ENCODE peak calls at places on chromosomes 5 and 9, in eight cellular contexts. B, O, L, G, Q, N, P and Z are unnamed samples.
A peak's percentile ranks its signal among the peaks of the same experiment; 100 is the strongest.

GRCh38 chr5:141618030-141618803 is 583 bp downstream of the DIAPH1 start:
- DNase-seq in B (no peak), O (no peak), L (peak; percentile 90), G (peak; percentile 81), Q (peak; percentile 50), N (peak; percentile 29), P (peak; percentile 80), Z (peak; percentile 92)

GRCh38 chr5:173755319-173755718 is 132.8 kb upstream of the CPEB4 start:
- DNase-seq in B (no peak), O (no peak), L (no peak), G (no peak), Q (no peak), N (no peak), P (no peak), Z (no peak)

GRCh38 chr5:172830876-172831662 is 3.0 kb upstream of the ERGIC1 start:
- DNase-seq in B (no peak), O (peak; percentile 74), L (no peak), G (no peak), Q (no peak), N (no peak), P (no peak), Z (no peak)

GRCh38 chr9:86943223-86943870 is 4.0 kb downstream of the GAS1 start:
- DNase-seq in B (no peak), O (no peak), L (peak; percentile 85), G (peak; percentile 48), Q (no peak), N (no peak), P (no peak), Z (no peak)

GRCh38 chr9:37433754-37434435 is 11.4 kb downstream of the GRHPR start:
- DNase-seq in B (no peak), O (no peak), L (no peak), G (no peak), Q (peak; percentile 42), N (no peak), P (no peak), Z (no peak)

GRCh38 chr5:146890733-146891440 is 12.3 kb upstream of the PPP2R2B start:
- DNase-seq in B (no peak), O (no peak), L (no peak), G (no peak), Q (no peak), N (no peak), P (no peak), Z (no peak)

GRCh38 chr9:33921967-33922895 is 105.3 kb downstream of the UBE2R2 start:
- DNase-seq in B (no peak), O (no peak), L (no peak), G (peak; percentile 31), Q (peak; percentile 29), N (no peak), P (no peak), Z (peak; percentile 32)

GRCh38 chr9:37923121-37923795 is 19.3 kb upstream of the SLC25A51 start:
- DNase-seq in B (peak; percentile 40), O (no peak), L (no peak), G (no peak), Q (no peak), N (no peak), P (no peak), Z (no peak)

GRCh38 chr5:28862860-28863196 is 1824.4 kb upstream of the CDH9 start:
- DNase-seq in B (no peak), O (no peak), L (no peak), G (no peak), Q (no peak), N (no peak), P (no peak), Z (no peak)

DNA sequence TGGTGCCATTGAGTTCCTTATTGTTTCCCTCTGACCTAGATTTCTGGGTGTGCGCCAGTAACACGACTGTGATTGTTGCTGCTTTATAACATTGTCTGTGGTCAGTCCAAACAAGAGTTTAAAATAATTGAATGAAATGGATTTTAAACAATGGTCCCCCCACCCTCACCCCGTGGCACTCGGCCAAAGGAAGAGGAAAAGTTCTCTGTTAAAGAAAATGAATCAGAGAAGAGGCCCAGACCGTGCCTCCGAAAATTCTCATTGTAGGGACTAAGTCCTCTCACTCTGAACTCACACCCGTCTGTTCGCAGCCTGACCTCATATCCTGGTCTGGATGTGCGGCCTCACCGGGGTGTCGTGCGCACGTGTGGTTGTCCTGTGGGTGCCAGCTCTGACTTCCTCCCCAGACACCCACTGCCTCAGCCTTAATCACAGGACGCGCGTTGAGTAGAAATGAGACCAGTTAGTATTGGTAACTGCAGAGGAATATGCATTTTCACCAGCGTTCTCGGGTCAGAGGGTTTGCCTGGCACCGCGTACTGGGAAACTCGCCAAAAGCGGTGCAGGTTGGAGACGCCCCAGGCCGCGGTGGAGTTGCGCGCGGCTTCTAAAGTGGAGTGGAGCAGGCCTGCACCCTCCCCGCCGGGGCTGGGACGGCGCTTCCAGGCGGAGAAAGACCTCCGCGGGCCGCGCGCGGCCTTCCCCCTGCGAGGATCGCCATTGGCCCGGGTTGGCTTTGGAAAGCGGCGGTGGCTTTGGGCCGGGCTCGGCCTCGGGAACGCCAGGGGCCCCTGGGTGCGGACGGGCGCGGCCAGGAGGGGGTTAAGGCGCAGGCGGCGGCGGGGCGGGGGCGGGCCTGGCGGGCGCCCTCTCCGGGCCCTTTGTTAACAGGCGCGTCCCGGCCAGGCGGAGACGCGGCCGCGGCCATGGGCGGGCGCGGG is at the start of gene ABL1:
- DNase-seq in B (peak; percentile 82), O (no peak), L (peak; percentile 77), G (peak; percentile 85), Q (peak; percentile 81), N (peak; percentile 78), P (peak; percentile 73), Z (peak; percentile 96)
- TF ChIP-seq CTCF in B (no peak), O (no peak), L (no peak), G (no peak), Q (no peak), N (no peak), P (no peak), Z (no peak)

GRCh38 chr5:68067353-68067752 is 148.2 kb upstream of the PIK3R1 start:
- DNase-seq in B (no peak), O (no peak), L (no peak), G (no peak), Q (no peak), N (no peak), P (no peak), Z (no peak)
- H3K27ac ChIP-seq in B (peak overlapping the region; percentile 56), O (no peak overlapping the region), L (no peak overlapping the region), G (no peak overlapping the region), Q (no peak overlapping the region), N (no peak overlapping the region), P (no peak overlapping the region), Z (no peak overlapping the region)

DNA sequence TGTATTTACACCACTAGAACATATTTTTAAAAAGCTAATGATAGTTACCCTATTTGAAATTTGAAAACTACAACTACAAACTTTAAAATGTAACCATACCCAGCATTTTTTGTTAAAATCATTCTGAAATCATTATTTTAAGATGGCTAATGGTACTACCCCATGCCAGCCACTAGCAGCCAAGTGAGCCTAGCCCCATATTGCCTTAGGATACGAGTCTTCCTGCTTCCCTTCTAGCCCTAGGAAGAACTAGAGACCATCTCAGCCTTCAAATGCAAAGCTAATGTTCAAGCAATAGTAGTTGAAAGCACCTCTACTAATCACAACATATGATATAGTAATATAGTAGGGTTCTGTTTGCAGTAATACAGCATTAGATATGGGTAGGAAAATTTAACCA is 24.0 kb upstream of the VCAN start:
- DNase-seq in B (no peak), O (no peak), L (no peak), G (no peak), Q (no peak), N (no peak), P (no peak), Z (no peak)
- TF ChIP-seq CTCF in B (no peak), O (no peak), L (no peak), G (no peak), Q (no peak), N (no peak), P (no peak), Z (no peak)

DNA sequence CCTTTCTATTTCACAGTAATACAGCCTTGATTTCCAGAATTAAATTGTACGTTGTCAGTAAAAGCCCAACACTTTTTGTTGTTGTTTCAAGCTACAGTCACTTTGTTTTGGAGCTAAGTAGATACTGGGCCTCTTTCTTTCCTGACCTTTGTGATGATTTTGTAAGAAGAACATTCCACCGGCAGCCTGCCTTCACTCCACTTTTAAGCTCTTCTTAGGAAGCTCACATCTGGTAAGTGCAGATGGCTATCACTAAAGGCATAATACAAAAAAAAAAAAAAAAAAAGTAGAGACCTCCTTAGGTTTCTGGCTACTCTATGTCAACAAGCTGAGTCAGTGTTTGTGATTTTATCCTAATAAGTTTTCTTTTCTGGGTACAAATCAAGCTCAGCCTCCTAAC is 1922.1 kb upstream of the WWC1 start:
- DNase-seq in B (no peak), O (no peak), L (no peak), G (no peak), Q (no peak), N (no peak), P (no peak), Z (no peak)
- H3K27ac ChIP-seq in B (no peak overlapping the region), O (no peak overlapping the region), L (no peak overlapping the region), G (no peak overlapping the region), Q (no peak overlapping the region), N (no peak overlapping the region), P (no peak overlapping the region), Z (no peak overlapping the region)

GRCh38 chr9:137034709-137035506 is 3.0 kb upstream of the FUT7 start:
- DNase-seq in B (peak; percentile 86), O (peak; percentile 63), L (peak; percentile 79), G (peak; percentile 91), Q (peak; percentile 86), N (peak; percentile 86), P (peak; percentile 88), Z (peak; percentile 91)

GRCh38 chr9:137034039-137034708 is 2.3 kb upstream of the FUT7 start:
- DNase-seq in B (no peak), O (no peak), L (no peak), G (no peak), Q (no peak), N (no peak), P (peak; percentile 60), Z (no peak)

GRCh38 chr9:137035937-137036336 is 4.0 kb upstream of the FUT7 start:
- DNase-seq in B (no peak), O (no peak), L (no peak), G (no peak), Q (no peak), N (no peak), P (no peak), Z (no peak)

GRCh38 chr9:137037035-137037434 is 5.1 kb upstream of the FUT7 start:
- DNase-seq in B (no peak), O (no peak), L (no peak), G (no peak), Q (no peak), N (no peak), P (no peak), Z (no peak)

DNA sequence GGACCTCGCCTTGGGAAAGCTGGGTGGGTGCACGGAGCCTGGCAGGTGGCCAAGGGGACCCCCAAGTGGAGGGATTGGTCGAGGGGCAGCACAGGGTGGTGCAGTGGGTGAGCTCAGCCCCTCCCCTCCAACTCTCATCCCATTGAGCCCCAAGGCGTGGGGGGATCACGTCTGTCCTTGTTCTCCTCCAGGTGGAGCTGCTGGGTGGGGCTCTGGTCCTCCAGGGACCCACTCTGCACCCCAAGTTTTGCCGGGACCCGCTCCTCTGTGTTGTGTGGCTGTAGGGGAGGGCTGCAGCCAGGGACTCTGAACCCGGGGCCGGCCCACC is 3.6 kb upstream of the FUT7 start:
- DNase-seq in B (no peak), O (no peak), L (no peak), G (no peak), Q (no peak), N (no peak), P (no peak), Z (no peak)
- TF ChIP-seq CTCF in B (no peak), O (no peak), L (no peak), G (no peak), Q (no peak), N (no peak), P (peak; percentile 48), Z (peak; percentile 89)